ENCODE peak calls at places on chromosomes 16 and 17, in six cellular contexts. W is GM23338, D is HepG2, X is pancreas, F is IMR-90, E is testis. A is an unnamed sample.

GRCh38 chr16:80966617-80967016 is 40.1 kb downstream of the CMC2 start:
- DNase-seq in W (no peak), D (no peak), X (no peak), F (no peak), E (no peak), A (no peak)

GRCh38 chr17:9229160-9229825 is 208.0 kb downstream of the NTN1 start:
- DNase-seq in W (no peak), D (no peak), X (no peak), F (no peak), E (no peak), A (no peak)

GRCh38 chr17:38879878-38880727 is 10.2 kb downstream of the LASP1 start:
- DNase-seq in W (peak), D (no peak), X (peak), F (peak), E (peak), A (peak)

GRCh38 chr17:80881321-80881720 is 110.3 kb upstream of the CHMP6 start:
- DNase-seq in W (no peak), D (no peak), X (no peak), F (no peak), E (no peak), A (no peak)

GRCh38 chr16:85310868-85311585 is 198.8 kb upstream of the CIBAR2 start:
- DNase-seq in W (peak), D (no peak), X (no peak), F (no peak), E (no peak), A (no peak)

GRCh38 chr17:57033296-57033695 is 51.8 kb upstream of the AKAP1 start:
- DNase-seq in W (no peak), D (no peak), X (no peak), F (no peak), E (peak), A (no peak)

GRCh38 chr17:61487668-61488595 is 35.7 kb downstream of the TBX4 start:
- DNase-seq in W (no peak), D (no peak), X (no peak), F (no peak), E (no peak), A (no peak)

GRCh38 chr17:76261421-76262215 is 3.5 kb upstream of the UBALD2 start:
- DNase-seq in W (no peak), D (no peak), X (no peak), F (peak), E (no peak), A (no peak)

GRCh38 chr17:75090871-75091854 is 3.4 kb downstream of the SLC16A5 start:
- DNase-seq in W (no peak), D (peak), X (no peak), F (no peak), E (no peak), A (peak)

GRCh38 chr16:89700649-89701424 is 668 bp downstream of the SPATA2L start:
- DNase-seq in W (peak), D (peak), X (peak), F (peak), E (peak), A (peak)

GRCh38 chr16:81703177-81704155 is 75.6 kb upstream of the PLCG2 start:
- DNase-seq in W (peak), D (no peak), X (no peak), F (peak), E (peak), A (no peak)

GRCh38 chr16:2775317-2775716 is 1.8 kb downstream of the ELOB start:
- DNase-seq in W (no peak), D (no peak), X (no peak), F (no peak), E (no peak), A (no peak)
- H3K4me3 ChIP-seq in W (no peak), D (no peak), X (no peak), F (no peak), E (no peak), A (no peak)

GRCh38 chr17:19805006-19805405 is 56.9 kb upstream of the ALDH3A1 start:
- DNase-seq in W (no peak), D (no peak), X (no peak), F (peak), E (no peak), A (no peak)

GRCh38 chr17:19796457-19796856 is 48.4 kb upstream of the ALDH3A1 start:
- DNase-seq in W (no peak), D (no peak), X (no peak), F (no peak), E (no peak), A (peak)

GRCh38 chr17:19800571-19800970 is 52.5 kb upstream of the ALDH3A1 start:
- DNase-seq in W (peak), D (no peak), X (no peak), F (no peak), E (no peak), A (no peak)

GRCh38 chr17:19799796-19800195 is 51.7 kb upstream of the ALDH3A1 start:
- DNase-seq in W (no peak), D (no peak), X (no peak), F (no peak), E (no peak), A (no peak)
- TF ChIP-seq CTCF in W (no peak), D (no peak), X (no peak), F (no peak), E (no peak), A (no peak)

DNA sequence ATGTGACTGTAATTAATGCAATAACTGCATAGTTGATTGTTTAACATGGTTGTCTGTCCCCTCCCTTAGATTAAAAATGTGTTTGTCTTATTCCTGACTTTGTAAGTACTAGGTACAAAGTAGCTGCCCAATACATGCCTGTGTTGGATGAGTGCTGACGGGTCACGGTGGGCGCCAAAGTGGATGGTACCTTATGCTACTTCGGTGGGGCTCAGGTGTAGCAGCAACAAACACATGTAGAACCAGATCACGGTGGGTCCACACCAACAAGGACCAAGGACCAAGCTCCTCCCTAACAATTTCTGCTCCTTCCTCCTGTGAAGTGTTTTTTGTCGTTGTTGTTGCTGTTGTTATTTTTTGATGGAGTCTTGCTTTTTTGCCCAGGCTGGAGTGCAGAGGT is 46.4 kb upstream of the ZFHX3 start:
- DNase-seq in W (no peak), D (no peak), X (no peak), F (no peak), E (no peak), A (no peak)
- H3K4me3 ChIP-seq in W (no peak), D (no peak), X (no peak), F (no peak), E (no peak), A (no peak)

GRCh38 chr17:41772218-41772585 is 14.3 kb downstream of the JUP start:
- DNase-seq in W (peak), D (no peak), X (peak), F (no peak), E (no peak), A (peak)
- TF ChIP-seq CTCF in W (no peak), D (no peak), X (no peak), F (no peak), E (no peak), A (no peak)

DNA sequence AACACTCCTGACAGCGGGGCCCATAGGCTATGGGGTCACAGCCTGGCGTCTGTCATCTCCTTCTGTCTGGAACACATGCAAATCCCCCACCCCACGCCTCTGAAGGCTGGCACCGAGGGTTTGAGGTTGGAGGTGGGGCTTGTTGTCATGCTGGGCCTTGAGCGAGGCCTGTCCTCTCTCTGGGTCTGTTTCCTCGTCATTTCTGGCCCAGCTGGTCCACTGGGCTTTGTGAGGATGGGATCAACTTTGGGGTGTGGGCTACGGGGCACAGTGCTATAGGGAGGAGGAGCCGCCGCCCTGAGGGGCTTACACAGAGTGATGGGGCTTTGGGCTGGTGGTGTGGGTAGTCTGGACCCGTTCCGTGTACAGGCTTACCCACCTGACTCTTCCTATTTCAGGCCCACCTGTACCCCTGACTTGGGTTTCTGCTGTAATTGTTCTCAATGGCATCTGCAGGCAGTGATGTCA is 87.5 kb downstream of the AMFR start:
- DNase-seq in W (no peak), D (no peak), X (no peak), F (no peak), E (no peak), A (no peak)
- H3K4me3 ChIP-seq in W (no peak), D (no peak), X (no peak), F (no peak), E (no peak), A (no peak)

GRCh38 chr16:88338111-88338510 is 44.6 kb upstream of the ZNF469 start:
- DNase-seq in W (peak), D (no peak), X (no peak), F (no peak), E (no peak), A (no peak)
- TF ChIP-seq CTCF in W (peak), D (no peak), X (no peak), F (no peak), E (no peak), A (no peak)

DNA sequence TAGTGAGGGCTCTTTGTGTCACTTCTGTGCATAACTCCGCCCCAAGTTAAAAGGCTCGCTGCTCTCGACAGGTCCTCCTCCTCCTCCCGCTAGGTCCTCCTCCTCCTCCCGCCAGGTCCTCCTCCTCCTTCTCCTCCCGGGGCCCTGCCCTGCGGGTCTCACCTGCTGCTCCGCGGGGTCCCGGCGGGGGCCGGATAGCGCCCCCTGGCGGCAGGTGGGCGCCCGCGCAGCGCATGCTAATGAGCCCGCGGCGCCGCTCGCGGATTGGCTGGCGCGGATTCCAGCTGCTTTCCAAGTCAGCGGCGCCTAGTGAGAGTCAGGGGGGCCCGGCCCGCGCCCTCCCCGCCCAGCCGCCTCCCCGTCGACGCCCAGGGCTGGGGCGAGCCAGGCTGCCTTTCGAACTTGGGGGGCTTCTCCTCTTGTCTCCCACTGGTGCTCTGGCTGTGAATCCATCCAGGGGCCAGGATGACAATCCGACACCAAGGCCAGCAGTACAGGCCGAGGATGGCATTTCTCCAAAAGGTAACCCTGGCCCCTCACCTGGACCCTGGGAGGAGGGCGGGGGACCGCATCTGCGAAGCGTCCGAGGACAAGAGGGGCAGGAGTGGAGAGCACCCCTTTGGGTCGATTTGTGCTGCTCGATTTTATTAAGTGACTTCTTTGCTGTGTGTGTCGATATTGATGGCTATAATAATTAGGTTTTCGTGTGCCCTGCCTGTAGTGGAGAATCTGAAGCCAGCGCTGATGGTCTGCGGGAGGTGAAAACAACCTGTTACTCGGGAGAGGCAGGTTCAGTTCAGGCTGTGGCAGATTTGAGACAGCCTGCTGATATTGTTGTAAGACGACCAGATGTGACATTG is at the start of gene RGS9:
- DNase-seq in W (peak), D (peak), X (peak), F (peak), E (peak), A (peak)
- H3K4me3 ChIP-seq in W (peak), D (no peak), X (peak), F (peak), E (peak), A (peak)

GRCh38 chr16:78396046-78396445 is 296.6 kb downstream of the WWOX start:
- DNase-seq in W (peak), D (no peak), X (no peak), F (no peak), E (no peak), A (no peak)
- TF ChIP-seq CTCF in W (no peak), D (no peak), X (no peak), F (no peak), E (peak), A (no peak)

DNA sequence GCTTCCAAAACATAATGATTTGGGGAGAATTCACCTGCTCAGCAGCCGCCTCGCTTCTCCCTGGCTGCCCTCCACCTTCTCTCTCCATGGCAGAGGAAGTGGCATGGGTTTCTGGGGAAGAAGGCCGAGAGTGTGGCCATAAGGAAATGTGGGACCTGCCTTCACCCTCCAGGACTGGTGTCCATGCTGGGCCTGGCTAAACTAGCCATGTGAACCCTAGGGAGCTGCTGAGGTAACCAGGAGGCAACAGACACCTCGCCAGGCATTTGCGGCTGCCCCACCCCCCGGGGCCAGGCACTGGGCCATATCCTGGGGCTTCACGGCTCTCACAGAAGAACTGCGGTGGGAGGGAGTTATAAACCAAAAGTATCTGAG is 9.9 kb upstream of the CMTM4 start:
- DNase-seq in W (no peak), D (no peak), X (no peak), F (no peak), E (no peak), A (no peak)
- H3K4me3 ChIP-seq in W (no peak), D (no peak), X (no peak), F (no peak), E (no peak), A (no peak)

DNA sequence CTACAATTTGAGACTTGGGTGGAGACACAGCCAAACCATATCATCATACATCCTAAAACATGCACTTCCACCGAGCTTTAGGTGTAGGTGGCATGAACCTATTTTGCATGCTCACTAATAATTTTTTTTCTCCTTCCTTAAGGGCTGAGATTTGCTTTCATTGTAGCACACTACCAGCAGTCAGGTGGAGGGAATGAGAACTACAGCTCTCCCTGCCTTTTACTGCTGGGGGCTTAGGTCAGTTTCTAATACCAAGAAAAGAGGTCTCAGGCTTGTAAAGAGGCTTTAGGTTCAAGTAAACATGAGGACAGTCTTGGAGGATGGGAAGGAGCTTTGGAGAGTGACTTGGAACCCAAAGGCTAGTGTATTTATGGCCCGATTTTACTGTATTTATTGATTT is 22.0 kb downstream of the CFAP20 start:
- DNase-seq in W (peak), D (no peak), X (no peak), F (no peak), E (no peak), A (no peak)
- TF ChIP-seq CTCF in W (no peak), D (no peak), X (no peak), F (no peak), E (no peak), A (peak)